ENCODE peak calls at places on chromosomes 5 and 9, in eight cellular contexts. E is head of caudate nucleus, N is caudate nucleus, U is nucleus accumbens, T is hepatocyte, V is BE2C, B is SK-N-SH, P is GM04504. X is an unnamed sample.
A peak's percentile ranks its signal among the peaks of the same experiment; 100 is the strongest.

GRCh38 chr9:5629312-5630037 is 568 bp downstream of the RIC1 start:
- DNase-seq in V (peak; percentile 58), E (peak; percentile 28), N (peak; percentile 38), U (no peak), T (peak; percentile 64), P (no peak), B (peak; percentile 69), X (peak; percentile 71)

GRCh38 chr5:74141053-74141452 is 499.5 kb downstream of the ENC1 start:
- DNase-seq in N (no peak), U (no peak), B (no peak), T (no peak), V (no peak), E (no peak), P (no peak), X (no peak)

GRCh38 chr9:74285075-74285474 is 212.1 kb upstream of the RORB start:
- DNase-seq in B (no peak), P (no peak), N (no peak), T (no peak), E (no peak), V (no peak), U (no peak), X (no peak)

GRCh38 chr9:13266172-13266571 is 13.3 kb downstream of the MPDZ start:
- DNase-seq in V (no peak), E (no peak), B (no peak), N (no peak), U (no peak), T (no peak), P (no peak), X (no peak)

GRCh38 chr5:33776151-33776550 is 115.6 kb downstream of the ADAMTS12 start:
- DNase-seq in U (no peak), P (no peak), E (no peak), N (no peak), B (no peak), V (no peak), T (no peak), X (no peak)

GRCh38 chr5:135625961-135626360 is 47.2 kb upstream of the CXCL14 start:
- DNase-seq in B (no peak), P (no peak), U (no peak), N (no peak), V (no peak), T (no peak), E (no peak), X (no peak)

GRCh38 chr5:141779642-141780041 is 97.6 kb upstream of the ARAP3 start:
- DNase-seq in T (no peak), E (no peak), U (no peak), B (no peak), P (peak; percentile 6), V (no peak), N (no peak), X (no peak)

GRCh38 chr9:120617637-120617979 is 37.6 kb upstream of the CDK5RAP2 start:
- DNase-seq in P (no peak), E (no peak), N (no peak), U (no peak), B (no peak), T (no peak), V (no peak), X (no peak)

GRCh38 chr5:153372433-153373167 is 117.9 kb upstream of the GRIA1 start:
- DNase-seq in P (no peak), B (no peak), E (no peak), U (no peak), N (no peak), V (no peak), T (no peak), X (no peak)

GRCh38 chr5:6307304-6307703 is 71.0 kb downstream of the MED10 start:
- DNase-seq in T (no peak), B (no peak), P (no peak), V (no peak), E (no peak), U (no peak), N (no peak), X (no peak)

GRCh38 chr9:120711841-120712538 is 2.3 kb downstream of the MEGF9 start:
- DNase-seq in N (no peak), P (no peak), B (no peak), U (no peak), T (no peak), E (no peak), V (no peak), X (no peak)

GRCh38 chr9:129823163-129823933 is 588 bp downstream of the TOR1A start:
- DNase-seq in E (no peak), V (no peak), U (no peak), T (peak; percentile 55), P (no peak), B (peak; percentile 76), N (no peak), X (no peak)

GRCh38 chr5:94969174-94969573 is 315.7 kb downstream of the MCTP1 start:
- DNase-seq in E (no peak), P (no peak), U (no peak), B (no peak), N (no peak), T (peak; percentile 8), V (no peak), X (no peak)

GRCh38 chr9:106387965-106388364 is 475.0 kb upstream of the ZNF462 start:
- DNase-seq in N (no peak), U (no peak), E (no peak), P (no peak), V (no peak), T (no peak), B (no peak), X (no peak)

GRCh38 chr9:137162505-137163100 is 7.2 kb downstream of the LRRC26 start:
- DNase-seq in T (peak; percentile 60), B (no peak), P (no peak), U (no peak), N (no peak), V (no peak), E (no peak), X (no peak)

GRCh38 chr5:10333154-10334006 is 20.1 kb upstream of the MARCHF6 start:
- DNase-seq in N (no peak), U (no peak), E (peak; percentile 31), P (no peak), B (peak; percentile 63), T (peak; percentile 55), V (no peak), X (peak; percentile 62)

GRCh38 chr9:134631881-134632280 is 9.7 kb upstream of the COL5A1 start:
- DNase-seq in N (no peak), E (no peak), B (no peak), V (peak; percentile 3), U (no peak), T (no peak), P (no peak), X (no peak)

GRCh38 chr5:133981714-133982113 is 13.3 kb upstream of the C5orf15 start:
- DNase-seq in V (no peak), E (no peak), T (no peak), B (no peak), P (no peak), N (no peak), U (no peak), X (no peak)

GRCh38 chr9:5626727-5627634 is 1.9 kb upstream of the RIC1 start:
- DNase-seq in U (no peak), V (peak; percentile 35), P (peak; percentile 57), E (no peak), T (peak; percentile 38), N (no peak), B (peak; percentile 7), X (no peak)

GRCh38 chr5:10724799-10725507 is 36.1 kb downstream of the DAP start:
- DNase-seq in T (no peak), N (no peak), U (no peak), P (no peak), V (no peak), E (peak; percentile 9), B (peak; percentile 39), X (peak; percentile 60)

X was measured in glutamatergic neuron.